ENCODE peak calls at places on chromosome 3, in seven cellular contexts. O is aorta, K is small intestine, G is tibial artery, M is fibroblast of lung, P is endothelial cell of umbilical vein, F is BE2C. N is an unnamed sample. For H3K36me3, the result is how much of the 10 kb centered on the place peaks cover.

GRCh38 chr3:122356402-122356801 is 26.6 kb downstream of the MIX23 start:
- DNase-seq in G (no peak), M (peak), K (peak), O (no peak), P (no peak), F (peak), N (no peak)

GRCh38 chr3:22089284-22089683 is 338.3 kb upstream of the ZNF385D start:
- DNase-seq in M (peak), K (peak), O (no peak), P (peak), G (no peak), F (no peak), N (no peak)

GRCh38 chr3:63863150-63864007 is at the start of the genes ATXN7 and THOC7:
- DNase-seq in O (peak), F (peak), G (peak), M (peak), P (peak), K (peak), N (peak)

GRCh38 chr3:115523467-115523866 is 99.8 kb upstream of the GAP43 start:
- DNase-seq in M (no peak), F (no peak), G (no peak), K (no peak), P (no peak), O (no peak), N (no peak)

GRCh38 chr3:113531826-113532697 is at the start of gene SIDT1:
- DNase-seq in O (no peak), K (peak), G (no peak), M (peak), P (peak), F (no peak), N (peak)

GRCh38 chr3:197354195-197355059 is 56.0 kb upstream of the DLG1 start:
- DNase-seq in G (no peak), F (peak), P (no peak), O (no peak), K (no peak), M (peak), N (no peak)

GRCh38 chr3:23762214-23763039 is 43.3 kb upstream of the UBE2E1 start:
- DNase-seq in M (peak), P (no peak), G (no peak), F (no peak), O (no peak), K (no peak), N (no peak)

GRCh38 chr3:98501270-98501669 is 3.8 kb downstream of the OR5K2 start:
- DNase-seq in F (no peak), K (no peak), P (no peak), M (no peak), O (no peak), G (no peak), N (no peak)

GRCh38 chr3:185069583-185070030 is 83.3 kb downstream of the C3orf70 start:
- DNase-seq in F (peak), M (no peak), G (no peak), O (no peak), P (no peak), K (peak), N (no peak)

GRCh38 chr3:41053220-41053619 is 146.1 kb upstream of the CTNNB1 start:
- DNase-seq in O (no peak), G (no peak), F (no peak), K (no peak), M (no peak), P (no peak), N (no peak)

GRCh38 chr3:64063207-64063981 is 40.1 kb upstream of the PSMD6 start:
- DNase-seq in K (no peak), G (no peak), F (no peak), O (no peak), P (no peak), M (peak), N (no peak)

GRCh38 chr3:71120012-71120411 is 463.5 kb downstream of the FOXP1 start:
- DNase-seq in F (no peak), O (no peak), G (no peak), P (no peak), K (peak), M (no peak), N (no peak)

GRCh38 chr3:85255954-85256353 is 297.2 kb downstream of the CADM2 start:
- DNase-seq in O (no peak), P (no peak), K (no peak), F (no peak), M (no peak), G (no peak), N (no peak)

GRCh38 chr3:168545591-168545990 is 449.9 kb upstream of the GOLIM4 start:
- DNase-seq in G (no peak), P (no peak), O (no peak), M (peak), F (no peak), K (no peak), N (peak)

GRCh38 chr3:30188713-30189112 is 417.7 kb upstream of the TGFBR2 start:
- DNase-seq in F (peak), O (no peak), M (peak), K (no peak), P (no peak), G (no peak), N (no peak)

GRCh38 chr3:162777118-162777517 is 1280.5 kb downstream of the OTOL1 start:
- DNase-seq in P (no peak), G (no peak), F (peak), O (no peak), M (no peak), K (no peak), N (no peak)

GRCh38 chr3:111956995-111957736 is 21.7 kb upstream of the ABHD10 start:
- DNase-seq in O (no peak), P (peak), K (no peak), G (no peak), M (no peak), F (no peak), N (no peak)

GRCh38 chr3:58948018-58948417 is 101.8 kb downstream of the CFAP20DC start:
- DNase-seq in P (no peak), F (no peak), O (no peak), G (no peak), K (no peak), M (no peak), N (no peak)

GRCh38 chr3:24160424-24160823 is 215.3 kb downstream of the NR1D2 start:
- DNase-seq in M (peak), G (no peak), P (no peak), F (no peak), K (no peak), O (peak), N (peak)

GRCh38 chr3:67518196-67518595 is 136.2 kb downstream of the SUCLG2 start:
- DNase-seq in M (no peak), K (no peak), G (no peak), P (no peak), F (no peak), O (no peak), N (no peak)

GRCh38 chr3:180802837-180803236 is 109.6 kb upstream of the FXR1 start:
- DNase-seq in G (no peak), K (peak), O (no peak), M (peak), P (peak), F (no peak), N (no peak)

GRCh38 chr3:123130079-123130726 is 63.4 kb downstream of the PDIA5 start:
- DNase-seq in O (peak), K (peak), M (no peak), F (no peak), G (no peak), P (no peak), N (peak)

GRCh38 chr3:120163816-120164215 is 69.6 kb upstream of the GSK3B start:
- DNase-seq in M (no peak), F (no peak), K (no peak), P (no peak), O (no peak), G (no peak), N (no peak)

GRCh38 chr3:72186485-72186864 is 401.5 kb upstream of the PROK2 start:
- DNase-seq in K (no peak), F (no peak), P (peak), O (no peak), M (peak), G (no peak), N (no peak)
- H3K4me3 ChIP-seq in K (no peak), F (no peak), P (no peak), O (no peak), M (no peak), G (no peak), N (no peak)

DNA sequence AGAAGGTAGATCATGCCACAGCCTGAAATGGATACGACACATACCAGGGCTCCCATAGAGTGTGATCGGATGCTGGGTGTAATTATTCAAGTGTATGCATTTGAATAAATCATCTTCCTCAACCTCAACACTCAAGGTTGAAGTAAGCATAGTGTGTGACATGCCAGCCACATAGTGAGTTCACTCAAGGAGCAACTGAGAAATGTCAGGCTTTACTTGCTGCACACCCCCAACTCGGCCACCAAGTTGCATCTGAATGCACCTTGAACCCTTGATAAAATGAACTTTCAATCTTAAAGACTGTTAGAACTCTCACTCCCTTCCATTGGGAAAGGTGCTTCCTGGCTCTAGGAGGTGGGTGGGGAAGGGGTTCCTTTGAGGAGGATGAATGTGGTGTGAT is 121.3 kb downstream of the GHSR start:
- DNase-seq in P (no peak), O (no peak), G (no peak), M (no peak), F (no peak), K (no peak), N (no peak)
- H3K36me3 ChIP-seq in P (under half), O (under half), G (half or more), M (under half), F (under half), K (under half), N (half or more)

GRCh38 chr3:11641683-11642407 is 1.9 kb downstream of the VGLL4 start:
- DNase-seq in F (no peak), G (no peak), M (peak), P (peak), O (no peak), K (no peak), N (no peak)
- H3K4me3 ChIP-seq in F (peak), G (peak), M (peak), P (peak), O (peak), K (no peak), N (peak)

DNA sequence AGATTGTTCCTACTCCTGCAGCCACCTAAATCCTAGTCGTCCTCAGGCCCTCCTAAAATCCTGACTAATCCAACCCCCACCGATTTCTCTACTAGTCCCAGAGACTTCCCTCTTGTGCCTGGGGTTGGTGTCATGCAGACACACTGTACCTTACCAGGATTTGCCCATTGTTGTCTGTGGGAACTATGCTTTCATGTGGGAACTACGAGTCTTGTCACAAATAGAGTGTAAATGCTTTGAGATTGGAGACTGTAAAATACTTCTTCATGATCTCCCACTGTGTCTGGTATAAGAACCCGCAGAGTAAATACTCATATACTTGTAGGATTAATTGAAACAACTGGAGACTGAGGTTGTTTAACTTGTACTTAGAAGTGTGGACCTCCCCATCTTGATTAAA is 11.2 kb downstream of the B3GNT5 start:
- DNase-seq in F (no peak), P (no peak), O (no peak), M (no peak), K (peak), G (no peak), N (no peak)
- H3K36me3 ChIP-seq in F (under half), P (under half), O (under half), M (under half), K (under half), G (under half), N (under half)

GRCh38 chr3:126784254-126784653 is 80.2 kb downstream of the CHCHD6 start:
- DNase-seq in M (no peak), O (no peak), K (no peak), F (no peak), G (no peak), P (no peak), N (no peak)
- H3K4me3 ChIP-seq in M (no peak), O (no peak), K (no peak), F (no peak), G (no peak), P (no peak), N (no peak)

GRCh38 chr3:132710311-132710710 is 11.9 kb downstream of the NPHP3 start:
- DNase-seq in P (no peak), G (no peak), F (no peak), O (no peak), K (no peak), M (no peak), N (no peak)
- H3K36me3 ChIP-seq in P (under half), G (half or more), F (under half), O (under half), K (under half), M (under half), N (under half)

GRCh38 chr3:100900671-100901070 is 92.5 kb downstream of the ABI3BP start:
- DNase-seq in G (no peak), P (peak), F (no peak), K (no peak), O (no peak), M (peak), N (no peak)

GRCh38 chr3:100896994-100897393 is 96.2 kb downstream of the ABI3BP start:
- DNase-seq in P (no peak), M (no peak), G (no peak), O (no peak), F (no peak), K (no peak), N (no peak)

GRCh38 chr3:100893590-100893989 is 99.6 kb downstream of the ABI3BP start:
- DNase-seq in M (peak), F (peak), P (peak), K (peak), G (peak), O (no peak), N (no peak)

GRCh38 chr3:100902572-100902971 is 90.6 kb downstream of the ABI3BP start:
- DNase-seq in P (no peak), F (no peak), K (no peak), O (no peak), G (no peak), M (peak), N (no peak)

GRCh38 chr3:100899440-100900091 is 93.7 kb downstream of the ABI3BP start:
- DNase-seq in O (no peak), F (no peak), K (no peak), G (no peak), M (no peak), P (peak), N (no peak)
- H3K4me3 ChIP-seq in O (no peak), F (no peak), K (no peak), G (no peak), M (no peak), P (no peak), N (no peak)